ENCODE peak calls at places on chromosome 1, in nine cellular contexts. A is transverse colon, M is heart left ventricle, W is esophagus muscularis mucosa, H is esophagus squamous epithelium, L is stomach, U is right lobe of liver, F is IMR-90, Y is body of pancreas. K is an unnamed sample.

GRCh38 chr1:16178596-16179497 is 23.0 kb upstream of the EPHA2 start:
- DNase-seq in F (no peak), Y (no peak), M (no peak), L (peak; percentile 78), U (peak; percentile 87), W (no peak), A (no peak), H (no peak), K (no peak)

GRCh38 chr1:67850151-67850551 is 16.9 kb upstream of the GNG12 start:
- DNase-seq in H (no peak), W (no peak), A (no peak), Y (peak; percentile 22), U (no peak), M (no peak), F (peak; percentile 60), L (no peak), K (no peak)

GRCh38 chr1:2910211-2910610 is 108.7 kb upstream of the TTC34 start:
- DNase-seq in M (no peak), U (no peak), W (no peak), L (no peak), F (no peak), A (no peak), Y (no peak), H (no peak), K (no peak)

GRCh38 chr1:46606255-46606965 is 2.3 kb upstream of the MKNK1 start:
- DNase-seq in L (no peak), F (peak; percentile 25), Y (no peak), U (no peak), A (no peak), H (no peak), W (no peak), M (no peak), K (no peak)

GRCh38 chr1:75643460-75643859 is 32.5 kb upstream of the SLC44A5 start:
- DNase-seq in Y (no peak), M (no peak), L (no peak), A (no peak), U (no peak), H (no peak), W (no peak), F (no peak), K (no peak)

GRCh38 chr1:26038904-26039303 is 7.0 kb downstream of the SLC30A2 start:
- DNase-seq in F (no peak), M (no peak), L (no peak), A (no peak), U (no peak), Y (no peak), H (no peak), W (no peak), K (no peak)

GRCh38 chr1:235330918-235331285 is 2.5 kb downstream of the GGPS1 start:
- DNase-seq in A (no peak), W (no peak), L (no peak), Y (no peak), U (no peak), H (no peak), M (no peak), F (no peak), K (no peak)

GRCh38 chr1:212440419-212440818 is 7.7 kb downstream of the NENF start:
- DNase-seq in U (no peak), M (no peak), W (no peak), A (no peak), H (no peak), L (no peak), Y (no peak), F (no peak), K (no peak)

GRCh38 chr1:196608401-196609113 is at the start of gene KCNT2:
- DNase-seq in W (no peak), H (no peak), M (peak; percentile 55), A (peak; percentile 31), F (peak; percentile 29), Y (peak; percentile 23), U (peak; percentile 91), L (peak; percentile 25), K (peak; percentile 66)

GRCh38 chr1:164683235-164683634 is 124.3 kb downstream of the PBX1 start:
- DNase-seq in U (no peak), F (no peak), Y (no peak), W (no peak), L (no peak), M (no peak), A (no peak), H (no peak), K (no peak)

GRCh38 chr1:201791051-201791774 is 37.7 kb upstream of the IPO9 start:
- DNase-seq in Y (no peak), M (peak; percentile 58), U (no peak), F (peak; percentile 28), L (no peak), H (no peak), W (no peak), A (no peak), K (no peak)

GRCh38 chr1:10663668-10664035 is 132.8 kb downstream of the CASZ1 start:
- DNase-seq in H (no peak), Y (peak; percentile 39), W (no peak), L (peak; percentile 67), A (peak; percentile 34), U (peak; percentile 86), M (peak; percentile 75), F (peak; percentile 10), K (peak; percentile 74)

GRCh38 chr1:10662824-10663667 is 133.4 kb downstream of the CASZ1 start:
- DNase-seq in M (no peak), H (no peak), L (no peak), F (no peak), Y (no peak), A (no peak), W (no peak), U (no peak), K (no peak)

GRCh38 chr1:10665226-10665625 is 131.2 kb downstream of the CASZ1 start:
- DNase-seq in F (no peak), Y (no peak), L (no peak), W (no peak), H (no peak), M (no peak), U (no peak), A (no peak), K (no peak)

GRCh38 chr1:10665930-10666850 is 130.3 kb downstream of the CASZ1 start:
- DNase-seq in F (no peak), W (no peak), M (peak; percentile 78), Y (peak; percentile 56), H (no peak), A (peak; percentile 50), L (peak; percentile 95), U (peak; percentile 95), K (no peak)

GRCh38 chr1:10664251-10664650 is 132.2 kb downstream of the CASZ1 start:
- DNase-seq in H (no peak), F (no peak), U (peak; percentile 93), A (no peak), Y (no peak), L (peak; percentile 63), M (no peak), W (no peak), K (peak; percentile 40)
- TF ChIP-seq POLR2A in H (no peak), F (no peak), U (no peak), A (no peak), Y (no peak), L (no peak), M (no peak), W (no peak), K (no peak)

GRCh38 chr1:205287723-205288122 is 33.8 kb downstream of the NUAK2 start:
- DNase-seq in L (no peak), Y (no peak), F (no peak), A (no peak), H (no peak), M (no peak), W (no peak), U (no peak), K (no peak)
- H3K27ac ChIP-seq in L (peak overlapping the region; percentile 71), Y (no peak overlapping the region), F (peak overlapping the region; percentile 44), A (peak overlapping the region; percentile 30), H (peak overlapping the region; percentile 85), M (no peak overlapping the region), W (no peak overlapping the region), U (peak overlapping the region; percentile 53), K (no peak overlapping the region)

GRCh38 chr1:54462597-54463258 is 56.5 kb upstream of the SSBP3 start:
- DNase-seq in M (no peak), L (no peak), W (no peak), F (no peak), A (no peak), H (no peak), Y (no peak), U (no peak), K (no peak)

GRCh38 chr1:54465351-54465811 is 59.2 kb upstream of the SSBP3 start:
- DNase-seq in L (no peak), F (no peak), H (no peak), M (no peak), Y (no peak), A (no peak), W (no peak), U (no peak), K (no peak)

GRCh38 chr1:54464031-54464476 is 57.9 kb upstream of the SSBP3 start:
- DNase-seq in L (no peak), Y (no peak), A (no peak), F (no peak), U (no peak), W (no peak), H (no peak), M (no peak), K (no peak)

GRCh38 chr1:54463259-54464030 is 57.3 kb upstream of the SSBP3 start:
- DNase-seq in W (no peak), U (no peak), M (no peak), H (no peak), A (no peak), F (no peak), Y (no peak), L (no peak), K (no peak)

DNA sequence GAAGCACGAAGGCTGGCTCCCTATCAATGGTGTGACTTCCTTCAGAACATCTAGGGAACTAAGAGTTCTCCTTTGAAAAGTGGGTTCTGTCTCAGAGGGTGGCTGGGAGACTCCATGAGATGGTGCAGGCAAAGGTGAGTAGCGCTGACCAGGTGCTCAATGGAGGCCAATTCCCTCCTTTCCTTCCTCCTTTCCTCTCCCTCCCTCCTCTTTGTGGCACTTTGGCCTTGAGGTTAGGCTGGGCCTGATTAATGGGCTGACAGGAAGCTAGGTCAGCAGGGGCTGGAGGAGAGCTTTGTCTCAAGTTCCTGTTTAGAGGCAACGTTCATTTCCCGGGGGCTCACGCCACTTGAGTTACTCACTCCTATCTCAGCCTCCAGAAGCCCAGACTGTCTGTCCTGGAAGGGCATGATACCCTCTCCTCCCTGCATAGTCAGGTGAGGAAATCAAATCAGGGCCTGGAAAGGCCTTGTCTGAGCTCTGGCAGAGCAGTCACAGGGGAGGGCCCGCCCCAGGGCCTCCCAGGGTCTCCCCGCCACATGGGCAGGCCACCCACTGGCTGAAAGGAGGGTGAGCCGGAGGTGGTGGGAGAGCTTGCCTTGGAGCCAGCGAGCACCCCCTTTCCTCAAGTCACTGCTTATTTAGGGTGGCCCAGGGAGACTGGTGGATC is 58.4 kb upstream of the SSBP3 start:
- DNase-seq in Y (no peak), H (no peak), W (no peak), L (no peak), F (peak; percentile 24), M (no peak), U (no peak), A (no peak), K (no peak)
- TF ChIP-seq POLR2A in Y (no peak), H (no peak), W (no peak), L (no peak), F (no peak), M (no peak), U (no peak), A (no peak), K (no peak)

DNA sequence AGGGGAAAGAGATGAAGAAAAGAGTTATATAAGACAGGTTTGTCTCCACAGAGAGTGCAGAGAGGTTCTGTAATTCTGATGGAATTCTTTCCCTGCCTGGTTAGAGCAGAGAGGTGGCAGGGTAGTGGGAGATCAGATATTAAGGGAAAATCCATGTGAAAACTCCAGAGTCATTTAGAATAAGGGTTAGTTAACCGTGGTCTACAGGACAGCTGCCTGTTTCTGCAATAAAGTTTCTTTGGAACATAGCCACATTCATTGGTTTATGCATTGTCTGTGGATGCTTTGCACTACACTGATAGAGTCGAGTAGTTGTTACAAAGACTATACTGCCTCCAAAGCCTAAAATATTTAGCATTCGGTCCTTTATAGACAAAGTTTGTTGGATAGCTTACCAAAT is 55.6 kb downstream of the LRRC8D start:
- DNase-seq in H (no peak), U (no peak), F (no peak), W (no peak), M (no peak), Y (no peak), L (no peak), A (no peak), K (no peak)
- H3K27ac ChIP-seq in H (no peak overlapping the region), U (no peak overlapping the region), F (no peak overlapping the region), W (no peak overlapping the region), M (no peak overlapping the region), Y (no peak overlapping the region), L (no peak overlapping the region), A (no peak overlapping the region), K (no peak overlapping the region)

K was measured in testis.